ENCODE peak calls at places on chromosome 3, in seven cellular contexts. W is psoas muscle; U is astrocyte; N is CD8-positive, alpha-beta T cell; M is AG10803; R is uterus; S is neural progenitor cell. T is an unnamed sample.

GRCh38 chr3:197444793-197445403 is 110.9 kb downstream of the BDH1 start:
- DNase-seq in W (no peak), U (no peak), N (no peak), M (no peak), R (no peak), S (no peak), T (no peak)

GRCh38 chr3:128950223-128950938 is 43.5 kb downstream of the CFAP92 start:
- DNase-seq in W (no peak), U (peak), N (peak), M (peak), R (no peak), S (peak), T (peak)

GRCh38 chr3:123429362-123430125 is 19.3 kb downstream of the ADCY5 start:
- DNase-seq in W (no peak), U (no peak), N (no peak), M (no peak), R (no peak), S (no peak), T (no peak)

GRCh38 chr3:189621948-189622603 is 9.1 kb upstream of the TP63 start:
- DNase-seq in W (peak), U (peak), N (no peak), M (no peak), R (no peak), S (no peak), T (peak)

GRCh38 chr3:40771112-40771511 is 246.4 kb downstream of the ZNF621 start:
- DNase-seq in W (no peak), U (no peak), N (no peak), M (no peak), R (no peak), S (no peak), T (no peak)

GRCh38 chr3:48960841-48961413 is 29.1 kb upstream of the P4HTM start:
- DNase-seq in W (no peak), U (no peak), N (no peak), M (peak), R (no peak), S (no peak), T (no peak)

GRCh38 chr3:138034918-138035317 is 25.0 kb downstream of the CLDN18 start:
- DNase-seq in W (no peak), U (no peak), N (no peak), M (no peak), R (no peak), S (no peak), T (peak)

GRCh38 chr3:129593230-129593594 is 13.3 kb downstream of the PLXND1 start:
- DNase-seq in W (no peak), U (no peak), N (no peak), M (no peak), R (no peak), S (no peak), T (no peak)

GRCh38 chr3:27279153-27279552 is 90.0 kb downstream of the NEK10 start:
- DNase-seq in W (no peak), U (no peak), N (no peak), M (peak), R (no peak), S (peak), T (peak)

GRCh38 chr3:108153451-108153981 is 62.7 kb upstream of the CD47 start:
- DNase-seq in W (no peak), U (peak), N (peak), M (peak), R (no peak), S (peak), T (peak)

GRCh38 chr3:10977864-10978510 is 14.6 kb upstream of the SLC6A1 start:
- DNase-seq in W (no peak), U (peak), N (no peak), M (peak), R (no peak), S (peak), T (no peak)

GRCh38 chr3:151037746-151038145 is 47.7 kb upstream of the MED12L start:
- DNase-seq in W (peak), U (peak), N (no peak), M (peak), R (peak), S (no peak), T (peak)

DNA sequence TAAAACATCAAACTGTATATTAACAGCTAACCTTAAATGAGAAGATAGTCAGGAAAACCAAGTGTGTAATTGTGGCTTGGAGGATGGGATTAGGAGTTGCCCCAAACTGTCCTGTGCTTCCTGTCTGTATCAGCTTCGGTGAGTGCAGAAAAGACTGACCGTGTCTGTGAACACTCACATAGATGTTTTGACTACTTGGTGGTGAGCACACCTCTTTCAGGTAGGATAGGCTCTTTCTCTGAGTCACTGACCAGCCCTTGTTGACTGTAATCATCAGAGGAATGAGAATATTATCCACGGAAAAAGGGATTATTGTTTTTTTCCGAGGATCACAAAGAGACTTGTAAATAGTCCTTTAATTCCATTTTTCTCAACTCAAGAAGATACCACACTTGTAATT is 51.5 kb downstream of the GMNC start:
- DNase-seq in W (no peak), U (no peak), N (no peak), M (no peak), R (no peak), S (no peak), T (peak)
- TF ChIP-seq CTCF in W (no peak), U (no peak), N (no peak), M (no peak), R (no peak), S (no peak), T (no peak)

GRCh38 chr3:184239710-184240109 is 9.1 kb downstream of the ALG3 start:
- DNase-seq in W (no peak), U (no peak), N (no peak), M (no peak), R (no peak), S (no peak), T (no peak)

GRCh38 chr3:184242297-184242685 is 6.5 kb downstream of the ALG3 start:
- DNase-seq in W (no peak), U (no peak), N (no peak), M (no peak), R (no peak), S (no peak), T (no peak)

GRCh38 chr3:184240384-184241140 is 8.2 kb downstream of the ALG3 start:
- DNase-seq in W (no peak), U (no peak), N (no peak), M (no peak), R (no peak), S (peak), T (no peak)

GRCh38 chr3:184241141-184241446 is 7.7 kb downstream of the ALG3 start:
- DNase-seq in W (no peak), U (no peak), N (no peak), M (no peak), R (no peak), S (no peak), T (no peak)

GRCh38 chr3:184241447-184242296 is 7.1 kb downstream of the ALG3 start:
- DNase-seq in W (peak), U (no peak), N (no peak), M (no peak), R (no peak), S (no peak), T (peak)
- TF ChIP-seq CTCF in W (peak), U (peak), N (no peak), M (peak), R (no peak), S (no peak), T (peak)

GRCh38 chr3:43995078-43995928 is 246.4 kb upstream of the TOPAZ1 start:
- DNase-seq in W (no peak), U (no peak), N (no peak), M (peak), R (no peak), S (peak), T (peak)
- TF ChIP-seq CTCF in W (no peak), U (no peak), N (no peak), M (no peak), R (no peak), S (peak), T (no peak)

DNA sequence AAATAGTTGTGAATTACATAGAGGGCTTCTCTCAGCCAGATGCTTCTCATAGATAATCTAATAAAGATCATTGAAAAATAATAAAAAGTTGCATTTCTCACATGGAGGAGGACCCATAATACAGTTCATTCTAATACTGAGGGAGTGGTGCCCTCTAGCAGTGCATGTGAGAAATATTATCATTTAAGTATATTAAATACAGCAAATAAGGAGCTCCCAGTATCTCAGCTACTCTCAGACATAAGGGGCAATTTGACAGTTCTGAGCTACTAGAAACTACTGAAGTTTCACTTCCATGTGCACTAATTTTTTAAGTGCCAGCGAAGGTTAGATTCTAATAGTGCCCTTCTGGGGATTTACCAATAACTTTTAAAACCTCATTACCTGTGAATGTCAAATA is 188.3 kb downstream of the IL5RA start:
- DNase-seq in W (no peak), U (no peak), N (no peak), M (no peak), R (no peak), S (peak), T (peak)
- TF ChIP-seq CTCF in W (peak), U (peak), N (no peak), M (no peak), R (peak), S (peak), T (no peak)

GRCh38 chr3:136078421-136079364 is 113.2 kb downstream of the PPP2R3A start:
- DNase-seq in W (no peak), U (peak), N (no peak), M (peak), R (no peak), S (no peak), T (peak)
- TF ChIP-seq CTCF in W (peak), U (peak), N (peak), M (peak), R (peak), S (peak), T (peak)